ENCODE peak calls at places on chromosomes 1 and 21, in four cellular contexts. S is mesendoderm, Z is H9, O is H1. W is an unnamed sample.

GRCh38 chr1:155776414-155776813 is 80.6 kb downstream of the GON4L start:
- DNase-seq in S (peak), Z (no peak), O (no peak), W (no peak)

GRCh38 chr1:40866408-40866788 is 4.2 kb upstream of the CITED4 start:
- DNase-seq in S (peak), Z (no peak), O (no peak), W (peak)

GRCh38 chr1:219340796-219341195 is 167.1 kb downstream of the LYPLAL1 start:
- DNase-seq in S (no peak), Z (no peak), O (no peak), W (peak)

GRCh38 chr1:192580351-192580962 is 4.9 kb downstream of the RGS1 start:
- DNase-seq in S (peak), Z (no peak), O (no peak), W (peak)

GRCh38 chr1:61444277-61444676 is 280.7 kb downstream of the TM2D1 start:
- DNase-seq in S (no peak), Z (no peak), O (no peak), W (no peak)

GRCh38 chr21:41897690-41898089 is 18.5 kb upstream of the PRDM15 start:
- DNase-seq in S (no peak), Z (peak), O (no peak), W (no peak)

GRCh38 chr21:14531927-14532326 is 14.2 kb downstream of the SAMSN1 start:
- DNase-seq in S (no peak), Z (no peak), O (no peak), W (no peak)

GRCh38 chr1:194548071-194548470 is 1361.7 kb upstream of the B3GALT2 start:
- DNase-seq in S (no peak), Z (no peak), O (no peak), W (no peak)

GRCh38 chr1:224564491-224565084 is 51.5 kb upstream of the CNIH3 start:
- DNase-seq in S (no peak), Z (no peak), O (no peak), W (no peak)

GRCh38 chr1:152855661-152856060 is 4.1 kb upstream of the LCE7A start:
- DNase-seq in S (no peak), Z (no peak), O (no peak), W (no peak)

GRCh38 chr1:27418326-27418761 is 25.9 kb downstream of the GPR3 start:
- DNase-seq in S (peak), Z (no peak), O (no peak), W (peak)

GRCh38 chr1:99580451-99580850 is 65.5 kb upstream of the PALMD start:
- DNase-seq in S (no peak), Z (no peak), O (no peak), W (no peak)

GRCh38 chr1:228362141-228362883 is 44.3 kb downstream of the TRIM11 start:
- DNase-seq in S (no peak), Z (no peak), O (no peak), W (no peak)

GRCh38 chr1:178684542-178685000 is 40.5 kb upstream of the RALGPS2 start:
- DNase-seq in S (no peak), Z (no peak), O (no peak), W (peak)

GRCh38 chr1:65630855-65631254 is 161.8 kb upstream of the PDE4B start:
- DNase-seq in S (no peak), Z (no peak), O (no peak), W (peak)

GRCh38 chr1:223426936-223427335 is 33.7 kb downstream of the CCDC185 start:
- DNase-seq in S (no peak), Z (no peak), O (no peak), W (no peak)

GRCh38 chr1:18422076-18422777 is 58.5 kb upstream of the KLHDC7A start:
- DNase-seq in S (no peak), Z (no peak), O (no peak), W (no peak)

GRCh38 chr1:101520302-101520701 is 283.5 kb downstream of the S1PR1 start:
- DNase-seq in S (peak), Z (peak), O (peak), W (peak)

GRCh38 chr1:64965239-64966157 is 851 bp downstream of the JAK1 start:
- DNase-seq in S (peak), Z (peak), O (no peak), W (peak)

GRCh38 chr1:30284728-30285460 is 438.5 kb downstream of the MATN1 start:
- DNase-seq in S (no peak), Z (no peak), O (no peak), W (no peak)

GRCh38 chr1:151820940-151821339 is 10.7 kb downstream of the RORC start:
- DNase-seq in S (no peak), Z (no peak), O (no peak), W (no peak)

GRCh38 chr21:37198989-37199924 is 67.9 kb downstream of the VPS26C start:
- DNase-seq in S (no peak), Z (no peak), O (no peak), W (peak)

GRCh38 chr1:61536174-61536573 is 188.8 kb downstream of the TM2D1 start:
- DNase-seq in S (no peak), Z (no peak), O (no peak), W (no peak)

GRCh38 chr21:16162953-16163352 is 433.2 kb downstream of the USP25 start:
- DNase-seq in S (no peak), Z (no peak), O (no peak), W (no peak)

GRCh38 chr1:1835546-1835945 is 55.3 kb downstream of the GNB1 start:
- DNase-seq in S (no peak), Z (no peak), O (no peak), W (no peak)
- H3K4me2 ChIP-seq in S (no peak), Z (no peak), O (no peak), W (no peak)

GRCh38 chr1:25779387-25779786 is 20.6 kb upstream of the SELENON start:
- DNase-seq in S (no peak), Z (no peak), O (no peak), W (no peak)
- H4K5ac ChIP-seq in S (no peak), Z (no peak), O (no peak), W (no peak)

GRCh38 chr1:8428441-8428840 is 110.5 kb downstream of the SLC45A1 start:
- DNase-seq in S (no peak), Z (no peak), O (no peak), W (no peak)

GRCh38 chr1:8429549-8430105 is 111.7 kb downstream of the SLC45A1 start:
- DNase-seq in S (no peak), Z (no peak), O (no peak), W (no peak)

GRCh38 chr1:8427493-8427892 is 109.6 kb downstream of the SLC45A1 start:
- DNase-seq in S (no peak), Z (no peak), O (no peak), W (no peak)

GRCh38 chr1:8426996-8427395 is 109.1 kb downstream of the SLC45A1 start:
- DNase-seq in S (no peak), Z (no peak), O (no peak), W (no peak)

GRCh38 chr1:8427986-8428385 is 110.1 kb downstream of the SLC45A1 start:
- DNase-seq in S (no peak), Z (no peak), O (no peak), W (no peak)
- H3K4me2 ChIP-seq in S (no peak), Z (no peak), O (no peak), W (no peak)

GRCh38 chr1:55194851-55195250 is 20.3 kb downstream of the USP24 start:
- DNase-seq in S (no peak), Z (no peak), O (no peak), W (no peak)
- H4K5ac ChIP-seq in S (no peak), Z (no peak), O (no peak), W (no peak)

DNA sequence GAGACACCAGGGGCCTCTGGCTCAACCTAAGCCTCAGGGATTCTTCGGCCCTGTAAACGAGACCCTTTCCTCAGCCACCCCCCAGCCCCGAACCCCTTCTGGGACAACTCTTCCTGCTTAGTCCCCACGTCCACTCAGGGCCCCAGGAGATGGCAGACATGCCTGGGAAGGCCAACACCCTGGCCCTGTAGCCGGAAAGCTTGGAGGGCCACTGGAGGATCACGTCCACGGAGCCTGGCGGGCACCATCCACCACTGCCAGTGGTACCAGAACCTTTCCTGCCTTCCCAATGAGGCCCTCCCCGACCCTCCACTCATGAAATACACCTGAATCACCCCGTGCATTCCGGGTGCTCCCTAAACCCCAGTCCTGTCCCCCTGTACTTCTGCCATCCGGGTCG is 2.0 kb downstream of the AURKAIP1 start:
- DNase-seq in S (no peak), Z (no peak), O (no peak), W (no peak)
- H3K4me2 ChIP-seq in S (no peak), Z (no peak), O (no peak), W (no peak)

GRCh38 chr1:13751458-13751871 is 51.5 kb downstream of the PRDM2 start:
- DNase-seq in S (no peak), Z (no peak), O (no peak), W (no peak)
- H4K5ac ChIP-seq in S (no peak), Z (no peak), O (no peak), W (no peak)

GRCh38 chr1:81547912-81548303 is 252.8 kb upstream of the ADGRL2 start:
- DNase-seq in S (no peak), Z (no peak), O (no peak), W (no peak)
- H3K4me2 ChIP-seq in S (no peak), Z (peak), O (peak), W (no peak)

GRCh38 chr1:244381887-244382565 is 69.7 kb downstream of the ADSS2 start:
- DNase-seq in S (no peak), Z (no peak), O (no peak), W (peak)

GRCh38 chr1:244386595-244386994 is 65.1 kb downstream of the ADSS2 start:
- DNase-seq in S (no peak), Z (no peak), O (no peak), W (peak)

GRCh38 chr1:244387415-244387814 is 64.3 kb downstream of the ADSS2 start:
- DNase-seq in S (no peak), Z (no peak), O (no peak), W (no peak)

GRCh38 chr1:244383278-244383884 is 68.3 kb downstream of the ADSS2 start:
- DNase-seq in S (no peak), Z (no peak), O (no peak), W (no peak)

GRCh38 chr1:244384066-244384465 is 67.6 kb downstream of the ADSS2 start:
- DNase-seq in S (no peak), Z (no peak), O (no peak), W (no peak)
- H4K5ac ChIP-seq in S (no peak), Z (no peak), O (no peak), W (no peak)

DNA sequence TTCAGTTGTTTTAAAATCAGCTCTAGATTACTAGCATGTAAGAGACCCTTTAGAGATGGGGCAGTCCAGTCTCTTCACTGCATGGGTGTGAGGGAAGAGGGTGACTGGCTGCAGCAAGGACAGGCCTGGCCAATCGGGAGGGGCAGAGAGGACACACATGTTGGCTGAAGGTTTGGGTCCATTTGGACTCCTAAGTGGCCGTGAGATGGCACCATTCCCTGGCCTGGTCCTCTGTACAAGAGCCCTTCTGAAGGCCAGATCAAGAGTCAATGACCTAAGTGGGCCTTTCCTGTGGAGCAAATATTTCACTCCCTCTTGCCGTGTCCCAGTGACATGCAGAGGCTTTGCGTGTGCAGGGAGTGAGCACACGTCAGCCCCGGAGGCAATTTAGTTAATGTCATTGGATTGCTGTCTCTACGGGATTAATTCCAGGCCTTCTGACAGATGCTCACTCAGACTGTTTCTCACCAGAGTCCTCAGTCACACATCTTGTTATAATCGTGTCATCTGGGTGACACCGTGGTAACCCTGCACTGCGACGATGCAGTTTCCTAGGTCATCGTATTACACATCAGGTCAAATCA is 613.0 kb downstream of the NPHP4 start:
- DNase-seq in S (no peak), Z (no peak), O (no peak), W (no peak)
- H3K4me2 ChIP-seq in S (no peak), Z (no peak), O (no peak), W (no peak)

GRCh38 chr1:38300616-38301015 is 254.0 kb upstream of the POU3F1 start:
- DNase-seq in S (no peak), Z (no peak), O (no peak), W (no peak)

GRCh38 chr1:38297246-38297645 is 250.7 kb upstream of the POU3F1 start:
- DNase-seq in S (no peak), Z (no peak), O (no peak), W (no peak)

GRCh38 chr1:38305666-38306065 is 259.1 kb upstream of the POU3F1 start:
- DNase-seq in S (no peak), Z (no peak), O (no peak), W (no peak)

GRCh38 chr1:38297852-38298251 is 251.3 kb upstream of the POU3F1 start:
- DNase-seq in S (no peak), Z (no peak), O (no peak), W (no peak)

GRCh38 chr1:38301040-38301439 is 254.4 kb upstream of the POU3F1 start:
- DNase-seq in S (no peak), Z (no peak), O (no peak), W (no peak)
- H4K5ac ChIP-seq in S (no peak), Z (no peak), O (no peak), W (no peak)